ENCODE peak calls at places on chromosomes 7 and 10, in six cellular contexts. J, E, C, B, K and P are unnamed samples.
A peak's percentile ranks its signal among the peaks of the same experiment; 100 is the strongest.

GRCh38 chr7:75737856-75738603 is 711 bp downstream of the HIP1 start:
- DNase-seq in C (peak; percentile 54), B (no peak), K (no peak), J (no peak), E (no peak), P (no peak)

GRCh38 chr7:101174322-101174854 is 5.7 kb downstream of the NAT16 start:
- DNase-seq in E (no peak), J (no peak), C (no peak), K (no peak), B (no peak), P (no peak)

GRCh38 chr7:14047709-14048399 is 58.4 kb upstream of the ETV1 start:
- DNase-seq in B (no peak), J (no peak), C (no peak), E (no peak), K (no peak), P (no peak)

GRCh38 chr10:46264737-46265368 is 21.9 kb upstream of the ANTXRL start:
- DNase-seq in B (no peak), E (no peak), J (no peak), C (no peak), K (no peak), P (no peak)

GRCh38 chr10:43206391-43207235 is 60.3 kb downstream of the RASGEF1A start:
- DNase-seq in C (peak; percentile 35), E (no peak), K (no peak), B (no peak), J (no peak), P (no peak)

GRCh38 chr7:75980126-75980864 is 14.1 kb downstream of the TMEM120A start:
- DNase-seq in E (no peak), J (no peak), B (no peak), C (no peak), K (no peak), P (no peak)

GRCh38 chr10:111233439-111233838 is 156.6 kb downstream of the ADRA2A start:
- DNase-seq in J (no peak), E (no peak), C (no peak), B (no peak), K (no peak), P (no peak)

GRCh38 chr10:30709700-30710358 is 80.3 kb upstream of the LYZL2 start:
- DNase-seq in K (no peak), E (no peak), J (no peak), B (no peak), C (no peak), P (no peak)

GRCh38 chr7:105577251-105577650 is 4.0 kb downstream of the EFCAB10 start:
- DNase-seq in B (no peak), K (no peak), E (no peak), C (no peak), J (no peak), P (no peak)

GRCh38 chr7:112361154-112361553 is 89.1 kb upstream of the IFRD1 start:
- DNase-seq in K (no peak), B (no peak), C (no peak), E (no peak), J (no peak), P (no peak)

GRCh38 chr10:108453166-108453565 is 1288.7 kb upstream of the SORCS1 start:
- DNase-seq in J (no peak), K (no peak), E (no peak), C (no peak), B (no peak), P (no peak)

GRCh38 chr10:131907679-131908078 is 6.9 kb downstream of the PPP2R2D start:
- DNase-seq in C (no peak), J (no peak), E (no peak), B (no peak), K (no peak), P (no peak)

GRCh38 chr7:1290262-1291039 is 57.8 kb downstream of the UNCX start:
- DNase-seq in B (peak; percentile 90), K (peak; percentile 3), C (peak; percentile 58), E (no peak), J (peak; percentile 46), P (no peak)

GRCh38 chr7:132004528-132004927 is 448.1 kb upstream of the PODXL start:
- DNase-seq in K (no peak), C (no peak), E (no peak), B (peak; percentile 63), J (no peak), P (no peak)

GRCh38 chr7:92916751-92917369 is 80.5 kb upstream of the CDK6 start:
- DNase-seq in K (no peak), B (peak; percentile 38), C (no peak), J (peak; percentile 39), E (no peak), P (no peak)

GRCh38 chr7:26550492-26550891 is 258.8 kb downstream of the SNX10 start:
- DNase-seq in J (no peak), B (no peak), E (no peak), K (no peak), C (no peak), P (no peak)

GRCh38 chr10:124827474-124827873 is 25.9 kb downstream of the ABRAXAS2 start:
- DNase-seq in B (no peak), K (peak; percentile 36), C (no peak), E (no peak), J (no peak), P (no peak)

GRCh38 chr10:47028466-47028865 is 117.2 kb downstream of the PTPN20 start:
- DNase-seq in C (peak; percentile 25), B (no peak), E (no peak), K (no peak), J (no peak), P (no peak)

GRCh38 chr10:98410759-98411158 is 4.2 kb downstream of the PYROXD2 start:
- DNase-seq in J (no peak), E (no peak), C (no peak), B (no peak), K (no peak), P (no peak)

GRCh38 chr7:1225462-1226154 is 7.1 kb upstream of the UNCX start:
- DNase-seq in E (no peak), B (peak; percentile 76), K (no peak), J (no peak), C (no peak), P (no peak)

GRCh38 chr10:42637648-42638052 is 720 bp downstream of the ZNF33B start:
- DNase-seq in C (no peak), B (no peak), K (no peak), E (no peak), J (no peak), P (no peak)

GRCh38 chr7:130891254-130892094 is 157.5 kb upstream of the KLF14 start:
- DNase-seq in J (no peak), B (no peak), K (peak; percentile 91), E (no peak), C (peak; percentile 64), P (peak; percentile 78)

GRCh38 chr7:106402898-106403297 is 118.1 kb upstream of the NAMPT start:
- DNase-seq in K (no peak), C (no peak), B (no peak), J (no peak), E (no peak), P (no peak)

GRCh38 chr10:15223174-15223573 is 54.7 kb upstream of the NMT2 start:
- DNase-seq in C (no peak), K (peak; percentile 31), E (no peak), J (no peak), B (no peak), P (no peak)

GRCh38 chr7:93569189-93569588 is 5.3 kb downstream of the CALCR start:
- DNase-seq in J (no peak), K (no peak), C (no peak), B (no peak), E (no peak), P (no peak)

GRCh38 chr10:10256860-10257259 is 760.8 kb upstream of the CELF2 start:
- DNase-seq in B (no peak), K (no peak), E (no peak), J (no peak), C (no peak), P (no peak)

GRCh38 chr7:98569606-98570337 is 47.3 kb upstream of the NPTX2 start:
- DNase-seq in J (no peak), C (no peak), E (no peak), B (no peak), K (no peak), P (no peak)

GRCh38 chr10:71770255-71770654 is 3.1 kb downstream of the VSIR start:
- DNase-seq in E (no peak), C (no peak), J (no peak), B (no peak), K (no peak), P (no peak)

GRCh38 chr10:18140149-18140956 is at the start of gene CACNB2:
- DNase-seq in J (no peak), E (peak; percentile 49), B (peak; percentile 84), K (no peak), C (peak; percentile 77), P (no peak)

GRCh38 chr10:118496525-118496924 is 98.9 kb downstream of the PRLHR start:
- DNase-seq in E (no peak), J (no peak), C (no peak), K (no peak), B (no peak), P (no peak)